ENCODE peak calls at places on chromosomes 13 and 19, in seven cellular contexts. A is activated naive CD4-positive, alpha-beta T cell; N is globus pallidus; X is effector memory CD8-positive, alpha-beta T cell; K is dermis microvascular lymphatic vessel endothelial cell; W is brain microvascular endothelial cell; L is NCI-H2081. M is an unnamed sample.
A peak's percentile ranks its signal among the peaks of the same experiment; 100 is the strongest.

GRCh38 chr19:45455707-45456499 is 11.9 kb upstream of the FOSB start:
- DNase-seq in L (no peak), N (no peak), A (no peak), K (peak; percentile 99), W (peak; percentile 99), X (peak; percentile 73), M (peak; percentile 90)

GRCh38 chr13:107373551-107373950 is 805.6 kb upstream of the ARGLU1 start:
- DNase-seq in L (peak; percentile 67), X (no peak), N (peak; percentile 28), A (no peak), K (peak; percentile 90), W (peak; percentile 70), M (no peak)

GRCh38 chr13:113508531-113509254 is 18.2 kb upstream of the DCUN1D2 start:
- DNase-seq in K (no peak), W (no peak), A (no peak), X (no peak), L (no peak), N (no peak), M (no peak)

GRCh38 chr13:113358653-113359052 is 5.3 kb downstream of the GRTP1 start:
- DNase-seq in K (no peak), N (no peak), L (no peak), W (no peak), X (no peak), A (no peak), M (no peak)

GRCh38 chr19:53892301-53892980 is 10.4 kb downstream of the PRKCG start:
- DNase-seq in K (no peak), L (no peak), W (no peak), A (no peak), X (no peak), N (no peak), M (no peak)

GRCh38 chr19:40277356-40277755 is 7.8 kb downstream of the AKT2 start:
- DNase-seq in N (no peak), X (no peak), K (no peak), A (no peak), W (no peak), L (no peak), M (no peak)

GRCh38 chr19:20367811-20368294 is 197.7 kb downstream of the ZNF737 start:
- DNase-seq in W (no peak), N (no peak), X (no peak), A (no peak), L (no peak), K (no peak), M (no peak)

GRCh38 chr19:34432797-34433196 is 4.6 kb downstream of the UBA2 start:
- DNase-seq in K (peak; percentile 82), W (peak; percentile 18), N (peak; percentile 5), A (no peak), L (no peak), X (no peak), M (no peak)

GRCh38 chr13:100667894-100668293 is 6.7 kb downstream of the TMTC4 start:
- DNase-seq in N (no peak), K (no peak), W (no peak), A (no peak), X (no peak), L (no peak), M (no peak)

GRCh38 chr13:49527123-49527522 is 31.4 kb downstream of the PHF11 start:
- DNase-seq in N (peak; percentile 58), X (no peak), A (no peak), K (no peak), W (no peak), L (no peak), M (no peak)

GRCh38 chr19:54535601-54536000 is 33.0 kb downstream of the LAIR2 start:
- DNase-seq in N (no peak), L (no peak), A (no peak), K (no peak), W (no peak), X (no peak), M (no peak)

GRCh38 chr19:5046339-5047039 is 77.6 kb downstream of the KDM4B start:
- DNase-seq in L (peak; percentile 93), W (peak; percentile 63), N (no peak), X (no peak), K (no peak), A (no peak), M (no peak)

GRCh38 chr13:114199961-114200672 is 21.1 kb downstream of the CFAP97D2 start:
- DNase-seq in A (no peak), K (no peak), N (no peak), L (no peak), X (no peak), W (no peak), M (no peak)

GRCh38 chr19:17553256-17553655 is 2.2 kb upstream of the COLGALT1 start:
- DNase-seq in K (peak; percentile 99), X (no peak), A (no peak), N (peak; percentile 35), W (peak; percentile 86), L (peak; percentile 18), M (no peak)

GRCh38 chr13:27523345-27524073 is 73.1 kb upstream of the MTIF3 start:
- DNase-seq in A (no peak), X (no peak), W (no peak), K (no peak), N (no peak), L (no peak), M (no peak)

GRCh38 chr13:34959489-34959888 is 17.4 kb downstream of the NBEA start:
- DNase-seq in L (no peak), X (no peak), N (no peak), K (no peak), A (no peak), W (no peak), M (no peak)

GRCh38 chr13:53411443-53411842 is 382.8 kb downstream of the OLFM4 start:
- DNase-seq in L (peak; percentile 38), N (no peak), W (no peak), K (no peak), X (no peak), A (no peak), M (no peak)

GRCh38 chr13:47893527-47893926 is 107.5 kb downstream of the SUCLA2 start:
- DNase-seq in N (no peak), L (no peak), X (no peak), K (no peak), W (no peak), A (no peak), M (no peak)

GRCh38 chr19:58562126-58563033 is 4.0 kb upstream of the UBE2M start:
- DNase-seq in K (peak; percentile 35), L (no peak), A (no peak), W (no peak), X (no peak), N (no peak), M (no peak)

GRCh38 chr19:27741236-27741635 is 1471.7 kb downstream of the UQCRFS1 start:
- DNase-seq in X (no peak), A (no peak), N (no peak), K (no peak), W (no peak), L (no peak), M (no peak)